ENCODE peak calls at places on chromosomes 3 and 15, in eight cellular contexts. One of them, this sample, is unnamed.

GRCh38 chr3:99783009-99783573 is 34.6 kb upstream of the CMSS1 start:
- DNase-seq in coronary artery: no peak
- DNase-seq in adrenal gland: no peak
- DNase-seq in CD8-positive, alpha-beta T cell: no peak
- DNase-seq in effector memory CD4-positive, alpha-beta T cell: no peak
- DNase-seq in tibial artery: no peak
- DNase-seq in left ventricle myocardium inferior: no peak
- DNase-seq in mesendoderm: no peak
- DNase-seq in this sample: no peak

GRCh38 chr3:186589115-186589514 is 18.6 kb downstream of the DNAJB11 start:
- DNase-seq in mesendoderm: peak; percentile 46
- DNase-seq in tibial artery: no peak
- DNase-seq in coronary artery: no peak
- DNase-seq in effector memory CD4-positive, alpha-beta T cell: no peak
- DNase-seq in adrenal gland: no peak
- DNase-seq in left ventricle myocardium inferior: no peak
- DNase-seq in CD8-positive, alpha-beta T cell: no peak
- DNase-seq in this sample: no peak

GRCh38 chr3:127037021-127037400 is 54.1 kb downstream of the PLXNA1 start:
- DNase-seq in adrenal gland: no peak
- DNase-seq in left ventricle myocardium inferior: no peak
- DNase-seq in tibial artery: no peak
- DNase-seq in mesendoderm: no peak
- DNase-seq in CD8-positive, alpha-beta T cell: no peak
- DNase-seq in coronary artery: no peak
- DNase-seq in effector memory CD4-positive, alpha-beta T cell: no peak
- DNase-seq in this sample: no peak

GRCh38 chr3:71926690-71927089 is 141.7 kb upstream of the PROK2 start:
- DNase-seq in mesendoderm: peak; percentile 49
- DNase-seq in adrenal gland: no peak
- DNase-seq in left ventricle myocardium inferior: no peak
- DNase-seq in CD8-positive, alpha-beta T cell: no peak
- DNase-seq in coronary artery: no peak
- DNase-seq in effector memory CD4-positive, alpha-beta T cell: no peak
- DNase-seq in tibial artery: no peak
- DNase-seq in this sample: no peak

GRCh38 chr3:129233538-129233937 is 15.9 kb upstream of the COPG1 start:
- DNase-seq in CD8-positive, alpha-beta T cell: no peak
- DNase-seq in coronary artery: no peak
- DNase-seq in mesendoderm: no peak
- DNase-seq in tibial artery: peak; percentile 75
- DNase-seq in adrenal gland: no peak
- DNase-seq in effector memory CD4-positive, alpha-beta T cell: no peak
- DNase-seq in left ventricle myocardium inferior: peak; percentile 36
- DNase-seq in this sample: peak; percentile 74

GRCh38 chr3:123083446-123084124 is 16.8 kb downstream of the PDIA5 start:
- DNase-seq in mesendoderm: no peak
- DNase-seq in coronary artery: no peak
- DNase-seq in left ventricle myocardium inferior: no peak
- DNase-seq in adrenal gland: no peak
- DNase-seq in tibial artery: no peak
- DNase-seq in effector memory CD4-positive, alpha-beta T cell: no peak
- DNase-seq in CD8-positive, alpha-beta T cell: no peak
- DNase-seq in this sample: no peak

GRCh38 chr3:13598201-13598600 is 49.3 kb downstream of the FBLN2 start:
- DNase-seq in adrenal gland: no peak
- DNase-seq in effector memory CD4-positive, alpha-beta T cell: no peak
- DNase-seq in left ventricle myocardium inferior: no peak
- DNase-seq in tibial artery: no peak
- DNase-seq in coronary artery: no peak
- DNase-seq in CD8-positive, alpha-beta T cell: no peak
- DNase-seq in mesendoderm: no peak
- DNase-seq in this sample: no peak

GRCh38 chr15:83489690-83490089 is 42.5 kb downstream of the SH3GL3 start:
- DNase-seq in effector memory CD4-positive, alpha-beta T cell: no peak
- DNase-seq in left ventricle myocardium inferior: no peak
- DNase-seq in coronary artery: no peak
- DNase-seq in mesendoderm: no peak
- DNase-seq in tibial artery: no peak
- DNase-seq in adrenal gland: no peak
- DNase-seq in CD8-positive, alpha-beta T cell: no peak
- DNase-seq in this sample: no peak

GRCh38 chr15:76056931-76057330 is 2.9 kb upstream of the TMEM266 start:
- DNase-seq in mesendoderm: peak; percentile 46
- DNase-seq in coronary artery: no peak
- DNase-seq in adrenal gland: no peak
- DNase-seq in CD8-positive, alpha-beta T cell: no peak
- DNase-seq in tibial artery: no peak
- DNase-seq in left ventricle myocardium inferior: no peak
- DNase-seq in effector memory CD4-positive, alpha-beta T cell: no peak
- DNase-seq in this sample: no peak

GRCh38 chr3:53938645-53939044 is 47.0 kb upstream of the SELENOK start:
- DNase-seq in coronary artery: no peak
- DNase-seq in left ventricle myocardium inferior: no peak
- DNase-seq in effector memory CD4-positive, alpha-beta T cell: no peak
- DNase-seq in tibial artery: no peak
- DNase-seq in mesendoderm: no peak
- DNase-seq in CD8-positive, alpha-beta T cell: no peak
- DNase-seq in adrenal gland: peak; percentile 34
- DNase-seq in this sample: no peak

GRCh38 chr3:38454884-38455638 is 1.4 kb downstream of the ACVR2B start:
- DNase-seq in left ventricle myocardium inferior: peak; percentile 80
- DNase-seq in CD8-positive, alpha-beta T cell: no peak
- DNase-seq in effector memory CD4-positive, alpha-beta T cell: no peak
- DNase-seq in mesendoderm: peak; percentile 85
- DNase-seq in coronary artery: peak; percentile 82
- DNase-seq in tibial artery: peak; percentile 67
- DNase-seq in adrenal gland: peak; percentile 87
- DNase-seq in this sample: peak; percentile 66

GRCh38 chr15:61621146-61621545 is 392.0 kb upstream of the RORA start:
- DNase-seq in mesendoderm: peak; percentile 66
- DNase-seq in effector memory CD4-positive, alpha-beta T cell: no peak
- DNase-seq in left ventricle myocardium inferior: no peak
- DNase-seq in coronary artery: no peak
- DNase-seq in adrenal gland: no peak
- DNase-seq in CD8-positive, alpha-beta T cell: no peak
- DNase-seq in tibial artery: no peak
- DNase-seq in this sample: no peak

GRCh38 chr15:95503640-95504225 is 826.8 kb upstream of the NR2F2 start:
- DNase-seq in adrenal gland: no peak
- DNase-seq in tibial artery: no peak
- DNase-seq in left ventricle myocardium inferior: no peak
- DNase-seq in mesendoderm: no peak
- DNase-seq in effector memory CD4-positive, alpha-beta T cell: no peak
- DNase-seq in CD8-positive, alpha-beta T cell: no peak
- DNase-seq in coronary artery: no peak
- DNase-seq in this sample: no peak

GRCh38 chr3:183586477-183586876 is 31.0 kb upstream of the KLHL6 start:
- DNase-seq in tibial artery: no peak
- DNase-seq in coronary artery: no peak
- DNase-seq in effector memory CD4-positive, alpha-beta T cell: no peak
- DNase-seq in adrenal gland: no peak
- DNase-seq in mesendoderm: no peak
- DNase-seq in CD8-positive, alpha-beta T cell: no peak
- DNase-seq in left ventricle myocardium inferior: no peak
- DNase-seq in this sample: no peak

GRCh38 chr3:3109407-3110298 is 521 bp downstream of the IL5RA start:
- DNase-seq in mesendoderm: no peak
- DNase-seq in effector memory CD4-positive, alpha-beta T cell: no peak
- DNase-seq in tibial artery: no peak
- DNase-seq in left ventricle myocardium inferior: no peak
- DNase-seq in coronary artery: no peak
- DNase-seq in CD8-positive, alpha-beta T cell: no peak
- DNase-seq in adrenal gland: no peak
- DNase-seq in this sample: no peak

GRCh38 chr3:12451481-12451880 is 32.8 kb upstream of the TSEN2 start:
- DNase-seq in coronary artery: no peak
- DNase-seq in left ventricle myocardium inferior: no peak
- DNase-seq in mesendoderm: no peak
- DNase-seq in effector memory CD4-positive, alpha-beta T cell: no peak
- DNase-seq in tibial artery: no peak
- DNase-seq in adrenal gland: no peak
- DNase-seq in CD8-positive, alpha-beta T cell: no peak
- DNase-seq in this sample: no peak

GRCh38 chr3:45552031-45552772 is 42.3 kb upstream of the LIMD1 start:
- DNase-seq in left ventricle myocardium inferior: no peak
- DNase-seq in CD8-positive, alpha-beta T cell: no peak
- DNase-seq in mesendoderm: no peak
- DNase-seq in tibial artery: no peak
- DNase-seq in effector memory CD4-positive, alpha-beta T cell: no peak
- DNase-seq in coronary artery: no peak
- DNase-seq in adrenal gland: no peak
- DNase-seq in this sample: no peak

GRCh38 chr15:81027200-81027599 is 26.5 kb downstream of the TLNRD1 start:
- DNase-seq in adrenal gland: no peak
- DNase-seq in effector memory CD4-positive, alpha-beta T cell: no peak
- DNase-seq in mesendoderm: peak; percentile 43
- DNase-seq in left ventricle myocardium inferior: no peak
- DNase-seq in tibial artery: no peak
- DNase-seq in CD8-positive, alpha-beta T cell: no peak
- DNase-seq in coronary artery: no peak
- DNase-seq in this sample: no peak

GRCh38 chr15:29059871-29060640 is 174.3 kb downstream of the APBA2 start:
- DNase-seq in left ventricle myocardium inferior: no peak
- DNase-seq in effector memory CD4-positive, alpha-beta T cell: no peak
- DNase-seq in tibial artery: no peak
- DNase-seq in adrenal gland: no peak
- DNase-seq in mesendoderm: no peak
- DNase-seq in coronary artery: no peak
- DNase-seq in CD8-positive, alpha-beta T cell: no peak
- DNase-seq in this sample: no peak

DNA sequence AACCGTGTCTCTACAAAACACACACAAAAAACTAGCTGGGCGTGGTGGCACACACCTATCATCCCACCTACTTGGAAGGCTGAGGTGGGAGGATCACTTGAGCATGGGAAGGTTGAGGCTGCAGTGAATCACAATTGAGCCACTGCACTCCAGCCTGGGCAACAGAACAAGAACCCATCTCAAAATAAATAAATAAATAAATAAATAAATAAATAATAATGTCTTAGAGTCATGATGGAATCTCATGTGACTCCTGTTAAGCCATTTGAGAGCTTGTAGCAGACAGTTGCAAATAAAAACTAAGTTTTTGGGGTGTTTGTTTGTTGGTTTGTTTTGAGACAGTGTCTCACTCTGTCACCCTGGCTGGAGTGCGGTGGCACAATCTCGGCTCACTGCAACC is 33.2 kb downstream of the SLC12A1 start:
- DNase-seq in coronary artery: no peak
- DNase-seq in effector memory CD4-positive, alpha-beta T cell: no peak
- DNase-seq in adrenal gland: no peak
- DNase-seq in CD8-positive, alpha-beta T cell: no peak
- DNase-seq in tibial artery: no peak
- DNase-seq in mesendoderm: no peak
- DNase-seq in left ventricle myocardium inferior: no peak
- DNase-seq in this sample: no peak
- H3K27ac ChIP-seq in coronary artery: no peak overlapping the region
- H3K27ac ChIP-seq in effector memory CD4-positive, alpha-beta T cell: no peak overlapping the region
- H3K27ac ChIP-seq in adrenal gland: no peak overlapping the region
- H3K27ac ChIP-seq in CD8-positive, alpha-beta T cell: no peak overlapping the region
- H3K27ac ChIP-seq in tibial artery: no peak overlapping the region
- H3K27ac ChIP-seq in mesendoderm: no peak overlapping the region
- H3K27ac ChIP-seq in left ventricle myocardium inferior: no peak overlapping the region
- H3K27ac ChIP-seq in this sample: no peak overlapping the region

DNA sequence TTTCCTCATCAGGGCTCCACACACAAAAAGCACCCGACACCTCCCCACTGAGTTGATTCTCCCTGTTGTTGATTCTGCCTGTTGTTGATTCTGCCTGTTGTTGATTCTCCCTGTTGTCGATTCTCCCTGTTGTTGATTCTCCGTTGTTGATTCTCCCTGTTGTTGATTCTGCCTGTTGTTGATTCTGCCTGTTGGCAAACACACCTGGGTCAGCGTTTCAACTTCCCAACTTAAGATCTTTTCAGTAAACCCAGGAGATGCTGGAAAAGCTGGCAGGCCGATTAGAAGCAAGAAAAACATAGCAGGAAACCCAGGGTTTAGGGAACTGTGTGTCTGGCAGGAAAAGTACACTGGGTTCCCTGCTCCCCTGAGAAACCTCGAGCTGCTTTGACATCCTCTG is 47.9 kb downstream of the TNK2 start:
- DNase-seq in coronary artery: no peak
- DNase-seq in mesendoderm: peak; percentile 26
- DNase-seq in CD8-positive, alpha-beta T cell: no peak
- DNase-seq in left ventricle myocardium inferior: no peak
- DNase-seq in adrenal gland: no peak
- DNase-seq in effector memory CD4-positive, alpha-beta T cell: no peak
- DNase-seq in tibial artery: no peak
- DNase-seq in this sample: no peak
- H3K27ac ChIP-seq in coronary artery: no peak overlapping the region
- H3K27ac ChIP-seq in mesendoderm: no peak overlapping the region
- H3K27ac ChIP-seq in CD8-positive, alpha-beta T cell: no peak overlapping the region
- H3K27ac ChIP-seq in left ventricle myocardium inferior: no peak overlapping the region
- H3K27ac ChIP-seq in adrenal gland: no peak overlapping the region
- H3K27ac ChIP-seq in effector memory CD4-positive, alpha-beta T cell: no peak overlapping the region
- H3K27ac ChIP-seq in tibial artery: no peak overlapping the region
- H3K27ac ChIP-seq in this sample: no peak overlapping the region

DNA sequence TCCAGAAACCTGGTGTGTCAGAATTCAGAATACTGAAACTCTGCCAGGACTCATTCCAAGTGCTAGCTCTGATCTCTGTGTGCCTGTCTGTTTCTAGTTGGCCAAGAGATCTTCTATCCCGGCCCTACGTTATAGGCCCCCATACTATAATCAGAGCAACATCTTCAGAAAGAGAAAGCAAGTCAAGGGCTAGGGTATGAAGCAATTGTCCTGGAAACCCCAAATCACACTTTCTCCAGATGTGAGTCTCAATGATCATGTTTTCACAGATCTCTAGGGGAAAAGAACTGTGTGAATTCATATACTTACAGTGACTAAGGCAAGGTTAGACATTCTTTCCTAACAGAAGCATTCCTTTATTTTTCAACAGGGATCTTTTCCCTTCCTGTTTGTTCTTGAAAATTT is 309.7 kb downstream of the SLC9A9 start:
- DNase-seq in effector memory CD4-positive, alpha-beta T cell: no peak
- DNase-seq in tibial artery: no peak
- DNase-seq in CD8-positive, alpha-beta T cell: no peak
- DNase-seq in coronary artery: no peak
- DNase-seq in mesendoderm: no peak
- DNase-seq in adrenal gland: no peak
- DNase-seq in left ventricle myocardium inferior: no peak
- DNase-seq in this sample: no peak
- H3K27ac ChIP-seq in effector memory CD4-positive, alpha-beta T cell: no peak overlapping the region
- H3K27ac ChIP-seq in tibial artery: no peak overlapping the region
- H3K27ac ChIP-seq in CD8-positive, alpha-beta T cell: no peak overlapping the region
- H3K27ac ChIP-seq in coronary artery: peak overlapping the region; percentile 40
- H3K27ac ChIP-seq in mesendoderm: no peak overlapping the region
- H3K27ac ChIP-seq in adrenal gland: no peak overlapping the region
- H3K27ac ChIP-seq in left ventricle myocardium inferior: peak overlapping the region; percentile 51
- H3K27ac ChIP-seq in this sample: peak overlapping the region; percentile 37

DNA sequence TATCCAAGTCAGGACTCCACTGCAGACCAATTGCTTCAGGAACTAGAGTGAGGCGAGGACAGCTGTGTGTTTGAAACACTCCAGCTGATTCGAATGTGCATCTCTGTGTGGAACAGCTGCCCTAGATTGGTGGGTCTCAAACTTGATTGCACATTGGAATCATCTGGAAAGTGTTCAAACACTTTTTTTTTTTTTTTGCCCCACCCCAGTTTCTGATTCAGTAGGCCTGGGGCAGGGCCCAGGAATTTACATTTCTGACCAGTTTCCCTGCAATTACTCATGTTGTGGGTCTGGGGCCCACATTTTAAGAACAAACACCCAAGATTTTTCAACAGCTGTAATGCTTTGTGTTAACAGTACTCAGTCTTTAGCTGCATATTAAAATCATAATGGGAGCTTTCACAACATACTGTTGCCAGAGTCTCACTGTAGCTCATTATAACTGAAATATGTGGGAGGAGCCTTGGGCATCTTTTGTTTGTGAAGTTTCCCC is 156.6 kb downstream of the NR1D2 start:
- DNase-seq in left ventricle myocardium inferior: no peak
- DNase-seq in mesendoderm: no peak
- DNase-seq in coronary artery: no peak
- DNase-seq in CD8-positive, alpha-beta T cell: no peak
- DNase-seq in tibial artery: no peak
- DNase-seq in adrenal gland: no peak
- DNase-seq in effector memory CD4-positive, alpha-beta T cell: no peak
- DNase-seq in this sample: no peak
- H3K27ac ChIP-seq in left ventricle myocardium inferior: no peak overlapping the region
- H3K27ac ChIP-seq in mesendoderm: no peak overlapping the region
- H3K27ac ChIP-seq in coronary artery: no peak overlapping the region
- H3K27ac ChIP-seq in CD8-positive, alpha-beta T cell: no peak overlapping the region
- H3K27ac ChIP-seq in tibial artery: no peak overlapping the region
- H3K27ac ChIP-seq in adrenal gland: no peak overlapping the region
- H3K27ac ChIP-seq in effector memory CD4-positive, alpha-beta T cell: no peak overlapping the region
- H3K27ac ChIP-seq in this sample: no peak overlapping the region

This sample was measured in right atrium auricular region.